ENCODE peak calls at places on chromosome 19, in five cellular contexts. T, C, U, F and L are unnamed samples.

GRCh38 chr19:49339364-49340068 is 4.3 kb downstream of the CD37 start:
- DNase-seq in T (peak; percentile 89), C (peak; percentile 98), U (peak; percentile 50), F (peak; percentile 98), L (peak; percentile 70)

GRCh38 chr19:15563325-15563794 is 51.7 kb upstream of the CYP4F8 start:
- DNase-seq in T (no peak), C (peak; percentile 48), U (no peak), F (no peak), L (no peak)

GRCh38 chr19:49421039-49421877 is 2.0 kb downstream of the PTH2 start:
- DNase-seq in T (peak; percentile 88), C (peak; percentile 99), U (peak; percentile 17), F (peak; percentile 96), L (peak; percentile 24)

GRCh38 chr19:2528543-2529173 is 52.7 kb downstream of the GADD45B start:
- DNase-seq in T (no peak), C (peak; percentile 21), U (no peak), F (no peak), L (peak; percentile 49)

GRCh38 chr19:27775395-27775794 is 1437.6 kb downstream of the UQCRFS1 start:
- DNase-seq in T (no peak), C (peak; percentile 16), U (no peak), F (peak; percentile 30), L (no peak)

GRCh38 chr19:45164577-45165335 is 4.0 kb upstream of the NKPD1 start:
- DNase-seq in T (no peak), C (peak; percentile 96), U (peak; percentile 46), F (peak; percentile 87), L (peak; percentile 79)

GRCh38 chr19:4724252-4724514 is 541 bp upstream of the DPP9 start:
- DNase-seq in T (no peak), C (no peak), U (no peak), F (no peak), L (no peak)

GRCh38 chr19:45955905-45956608 is 17.6 kb downstream of the NOVA2 start:
- DNase-seq in T (no peak), C (no peak), U (peak; percentile 7), F (peak; percentile 42), L (no peak)

GRCh38 chr19:28130066-28130511 is 1082.9 kb downstream of the UQCRFS1 start:
- DNase-seq in T (no peak), C (no peak), U (no peak), F (peak; percentile 74), L (no peak)

GRCh38 chr19:12796146-12797071 is 5.1 kb downstream of the JUNB start:
- DNase-seq in T (peak; percentile 86), C (peak; percentile 90), U (peak; percentile 81), F (peak; percentile 94), L (peak; percentile 91)

GRCh38 chr19:44625531-44626066 is 12.2 kb downstream of the IGSF23 start:
- DNase-seq in T (no peak), C (no peak), U (peak; percentile 77), F (no peak), L (no peak)

GRCh38 chr19:49224856-49225255 is 67.3 kb downstream of the TRPM4 start:
- DNase-seq in T (peak; percentile 48), C (peak; percentile 87), U (peak; percentile 57), F (peak; percentile 84), L (peak; percentile 61)

GRCh38 chr19:44816301-44816700 is 7.4 kb downstream of the BCAM start:
- DNase-seq in T (no peak), C (no peak), U (no peak), F (no peak), L (no peak)

GRCh38 chr19:58394821-58395219 is 636 bp upstream of the RNF225 start:
- DNase-seq in T (no peak), C (no peak), U (no peak), F (no peak), L (no peak)

GRCh38 chr19:33202546-33203507 is 8.7 kb downstream of the LRP3 start:
- DNase-seq in T (no peak), C (no peak), U (no peak), F (no peak), L (no peak)

GRCh38 chr19:56678205-56678604 is 6.6 kb upstream of the ZNF835 start:
- DNase-seq in T (no peak), C (no peak), U (no peak), F (no peak), L (no peak)

GRCh38 chr19:19384486-19384885 is 21.0 kb upstream of the GATAD2A start:
- DNase-seq in T (no peak), C (no peak), U (no peak), F (no peak), L (no peak)
- H2BK5ac ChIP-seq in T (no peak overlapping the region), C (no peak overlapping the region), U (no peak overlapping the region), F (no peak overlapping the region), L (no peak overlapping the region)

DNA sequence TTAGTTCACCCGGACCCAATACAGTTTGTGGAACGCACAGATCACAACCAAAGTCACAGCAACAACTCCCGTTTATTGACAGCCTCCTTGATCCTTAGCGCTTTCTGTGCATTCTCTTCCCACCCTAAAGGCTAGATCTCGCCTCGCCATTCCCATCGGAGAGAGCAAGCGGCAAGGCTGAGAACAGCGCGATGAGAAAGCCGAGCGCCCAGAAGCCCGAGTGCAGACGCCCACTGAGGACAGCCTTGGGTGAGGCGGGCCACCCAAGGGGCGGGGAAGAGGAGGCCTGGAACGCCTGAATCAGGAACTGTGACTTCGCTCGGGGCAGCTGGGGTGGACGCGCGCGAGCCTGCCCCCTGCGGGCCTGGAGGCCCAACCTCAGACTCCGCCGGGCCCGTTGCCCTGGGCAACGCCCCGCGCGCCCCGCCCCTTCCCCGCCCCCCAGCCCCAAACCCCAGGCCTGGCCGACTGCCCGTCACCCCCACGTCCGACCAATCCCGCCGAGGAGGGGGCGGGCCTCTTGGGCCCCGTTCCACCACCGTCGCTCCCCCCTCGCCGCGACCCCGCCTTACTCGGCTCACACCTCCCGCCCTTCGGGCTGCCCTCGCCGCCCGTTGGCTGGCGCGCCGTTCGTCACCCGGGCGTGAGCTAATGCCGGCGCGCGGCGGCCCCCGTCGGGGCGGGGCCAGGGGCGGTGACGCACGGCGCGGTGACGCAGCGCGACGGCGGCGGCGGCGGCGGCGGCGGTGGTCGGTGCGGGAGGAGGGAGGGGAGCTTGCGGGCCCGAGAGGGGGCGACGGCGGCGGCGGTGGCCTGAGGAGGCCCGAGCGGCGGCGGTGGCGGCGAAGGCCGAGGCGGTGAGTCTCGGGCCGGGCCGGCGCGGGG is at the start of gene SAMD4B:
- DNase-seq in T (peak; percentile 99), C (peak; percentile 99), U (peak; percentile 97), F (peak; percentile 99), L (peak; percentile 98)
- H2BK5ac ChIP-seq in T (peak within 1 kb of the TSS; percentile 22), C (no peak within 1 kb of the TSS), U (peak within 1 kb of the TSS; percentile 84), F (no peak within 1 kb of the TSS), L (no peak within 1 kb of the TSS)

DNA sequence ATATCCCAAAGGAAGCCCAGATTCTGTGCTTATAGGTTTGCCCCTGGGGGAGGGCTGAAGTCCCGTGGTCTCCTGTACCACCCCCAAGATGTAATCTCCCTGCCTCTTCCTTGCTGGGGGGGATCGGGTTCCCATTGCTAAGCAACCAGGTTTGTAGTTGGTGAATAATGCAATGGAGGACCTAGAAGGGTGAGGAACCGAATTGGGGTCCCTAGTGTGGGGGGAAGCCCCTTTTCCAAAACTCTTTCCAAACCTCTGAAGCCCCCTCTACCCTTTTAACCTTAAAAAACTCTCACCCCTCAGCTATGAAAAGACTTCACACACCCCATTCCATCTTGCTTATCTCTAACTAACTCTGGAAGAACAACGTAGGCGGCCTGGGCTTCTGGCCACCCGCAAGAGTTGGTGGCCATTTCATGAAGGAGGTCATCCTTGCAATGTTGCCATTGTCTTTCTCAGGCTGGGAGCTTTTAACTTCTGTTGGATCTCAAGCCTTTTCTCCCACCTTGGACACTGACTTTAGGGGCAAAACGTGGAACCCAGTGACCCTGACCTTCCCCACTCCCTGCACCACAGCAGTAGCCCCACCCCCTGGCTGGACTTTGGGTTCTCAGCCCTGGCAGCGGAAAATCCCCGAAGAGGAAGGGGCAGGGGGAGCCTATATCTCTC is 661 bp downstream of the PALM3 start:
- DNase-seq in T (no peak), C (no peak), U (no peak), F (no peak), L (no peak)
- H2BK5ac ChIP-seq in T (no peak overlapping the region), C (no peak overlapping the region), U (no peak overlapping the region), F (no peak overlapping the region), L (no peak overlapping the region)

GRCh38 chr19:34230833-34231232 is 23.5 kb upstream of the GARRE1 start:
- DNase-seq in T (no peak), C (no peak), U (no peak), F (no peak), L (no peak)
- H2BK5ac ChIP-seq in T (no peak overlapping the region), C (no peak overlapping the region), U (no peak overlapping the region), F (no peak overlapping the region), L (no peak overlapping the region)

GRCh38 chr19:48170817-48171347 is 402 bp downstream of the ZSWIM9 start:
- DNase-seq in T (no peak), C (peak; percentile 45), U (no peak), F (peak; percentile 9), L (no peak)
- H2BK5ac ChIP-seq in T (peak overlapping the region; percentile 99), C (no peak overlapping the region), U (peak overlapping the region; percentile 54), F (no peak overlapping the region), L (no peak overlapping the region)

DNA sequence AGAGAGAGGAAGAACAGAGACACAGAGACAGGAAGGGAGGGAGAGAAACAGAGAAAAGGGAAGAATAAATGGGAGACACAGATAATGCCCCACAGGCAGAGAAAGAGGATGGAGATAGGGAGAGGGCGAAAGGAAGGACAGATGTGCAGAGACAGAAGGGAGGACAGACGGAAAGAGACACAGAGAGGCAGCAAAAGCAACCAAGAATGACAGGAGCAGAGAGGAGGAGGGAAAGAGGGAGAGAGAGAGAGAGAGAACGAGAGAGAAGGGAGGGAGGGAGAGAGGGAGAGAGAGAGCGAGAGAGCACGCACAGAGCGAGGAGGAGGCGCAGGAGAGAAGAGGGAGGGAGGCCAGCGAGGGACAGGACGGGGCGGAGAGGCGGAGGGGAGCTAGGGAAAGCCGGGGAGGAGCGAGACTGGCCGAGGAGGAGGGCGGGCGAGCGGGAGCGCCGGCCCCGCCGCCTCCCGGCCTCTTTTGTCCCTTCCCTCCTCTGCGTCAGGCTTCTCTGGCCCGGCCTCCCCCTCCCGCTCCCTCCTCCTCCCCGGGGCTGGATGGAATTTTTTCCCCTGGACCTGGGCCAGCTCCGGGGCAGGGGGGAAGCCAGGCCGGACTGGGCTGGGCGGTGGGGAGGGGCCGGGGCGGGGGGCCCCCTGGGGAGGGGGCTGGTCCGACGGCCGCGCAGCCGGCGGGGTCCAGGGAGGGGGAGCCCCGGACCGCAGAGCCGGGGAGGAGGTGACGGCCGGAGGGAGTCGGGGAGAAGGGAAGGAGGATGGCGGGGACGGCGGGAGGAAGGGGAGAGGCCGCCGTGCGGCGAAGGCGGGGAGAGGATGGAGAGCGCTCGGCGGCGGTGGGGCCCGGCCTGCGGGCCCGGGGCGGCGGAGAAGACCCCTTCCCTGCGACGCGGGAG is 4.2 kb upstream of the SPACA6 start:
- DNase-seq in T (peak; percentile 79), C (peak; percentile 87), U (peak; percentile 95), F (peak; percentile 97), L (peak; percentile 98)
- H2BK5ac ChIP-seq in T (peak overlapping the region; percentile 82), C (no peak overlapping the region), U (peak overlapping the region; percentile 97), F (peak overlapping the region; percentile 96), L (peak overlapping the region; percentile 90)

GRCh38 chr19:48110350-48110966 is at the start of gene PLA2G4C:
- DNase-seq in T (peak; percentile 78), C (peak; percentile 93), U (peak; percentile 95), F (peak; percentile 92), L (peak; percentile 95)
- H2BK5ac ChIP-seq in T (no peak within 1 kb of the TSS), C (no peak within 1 kb of the TSS), U (peak within 1 kb of the TSS; percentile 96), F (no peak within 1 kb of the TSS), L (peak within 1 kb of the TSS; percentile 22)

GRCh38 chr19:55259540-55260210 is 858 bp upstream of the PPP6R1 start:
- DNase-seq in T (no peak), C (no peak), U (no peak), F (peak; percentile 39), L (no peak)
- H2BK5ac ChIP-seq in T (no peak overlapping the region), C (no peak overlapping the region), U (peak overlapping the region; percentile 91), F (peak overlapping the region; percentile 27), L (peak overlapping the region; percentile 0)

GRCh38 chr19:6412111-6412999 is 12.3 kb downstream of the KHSRP start:
- DNase-seq in T (no peak), C (peak; percentile 90), U (no peak), F (peak; percentile 67), L (no peak)
- H2BK5ac ChIP-seq in T (no peak overlapping the region), C (no peak overlapping the region), U (no peak overlapping the region), F (no peak overlapping the region), L (no peak overlapping the region)